ENCODE peak calls at places on chromosomes 4 and X, in ten cellular contexts. R, K, Y, L, U, W, J, E, I and F are unnamed samples.
A peak's percentile ranks its signal among the peaks of the same experiment; 100 is the strongest.

GRCh38 chr4:114399085-114399484 is 199.5 kb upstream of the UGT8 start:
- DNase-seq in L (no peak), Y (peak; percentile 32), I (no peak), J (peak; percentile 67), R (no peak), E (no peak), K (no peak), W (no peak), U (no peak), F (no peak)

GRCh38 chr4:174494146-174494545 is 28.1 kb downstream of the HPGD start:
- DNase-seq in U (no peak), Y (no peak), W (no peak), J (no peak), E (no peak), R (no peak), K (no peak), I (no peak), L (no peak), F (no peak)

GRCh38 chrX:150258176-150258425 is 105.0 kb upstream of the MAMLD1 start:
- DNase-seq in Y (no peak), W (no peak), R (no peak), U (no peak), E (no peak), J (no peak), K (no peak), I (no peak), L (no peak), F (no peak)

GRCh38 chr4:102734591-102735385 is 26.0 kb downstream of the MANBA start:
- DNase-seq in W (peak; percentile 91), L (peak; percentile 46), E (peak; percentile 48), K (peak; percentile 84), Y (peak; percentile 39), J (no peak), U (no peak), I (peak; percentile 53), R (peak; percentile 40), F (peak; percentile 52)

GRCh38 chr4:102610476-102610875 is 109.3 kb downstream of the NFKB1 start:
- DNase-seq in U (no peak), L (no peak), K (no peak), I (no peak), R (no peak), W (no peak), Y (no peak), J (no peak), E (no peak), F (no peak)

GRCh38 chr4:98838977-98839618 is 89.8 kb downstream of the EIF4E start:
- DNase-seq in U (peak; percentile 29), K (peak; percentile 15), I (peak; percentile 21), L (no peak), R (no peak), J (no peak), E (no peak), Y (peak; percentile 8), W (peak; percentile 30), F (peak; percentile 19)

GRCh38 chr4:39855909-39856512 is 121.7 kb downstream of the PDS5A start:
- DNase-seq in U (peak; percentile 15), K (peak; percentile 48), J (no peak), E (no peak), I (peak; percentile 53), L (no peak), R (no peak), Y (no peak), W (peak; percentile 34), F (peak; percentile 22)

GRCh38 chr4:152530600-152530999 is 5.3 kb downstream of the FBXW7 start:
- DNase-seq in Y (no peak), R (no peak), I (no peak), U (no peak), K (no peak), E (no peak), L (no peak), W (no peak), J (no peak), F (no peak)

GRCh38 chrX:12988797-12989196 is 13.9 kb downstream of the TMSB4X start:
- DNase-seq in L (no peak), K (peak; percentile 74), I (peak; percentile 67), W (no peak), U (peak; percentile 22), E (no peak), J (no peak), R (no peak), Y (peak; percentile 84), F (peak; percentile 91)

GRCh38 chr4:120524237-120524636 is 398.3 kb downstream of the PRDM5 start:
- DNase-seq in U (no peak), I (no peak), Y (no peak), R (no peak), L (no peak), J (no peak), K (no peak), W (no peak), E (no peak), F (no peak)

GRCh38 chrX:37685452-37686347 is at the start of gene XK:
- DNase-seq in W (peak; percentile 13), R (no peak), U (peak; percentile 77), J (peak; percentile 74), L (no peak), K (no peak), Y (peak; percentile 49), E (no peak), I (peak; percentile 28), F (peak; percentile 55)

GRCh38 chr4:81482344-81482743 is 10.6 kb upstream of the RASGEF1B start:
- DNase-seq in J (no peak), K (no peak), R (no peak), Y (no peak), U (no peak), W (no peak), L (no peak), I (no peak), E (no peak), F (no peak)

GRCh38 chrX:41377624-41378023 is 43.7 kb downstream of the DDX3X start:
- DNase-seq in I (peak; percentile 13), L (no peak), K (no peak), E (no peak), J (no peak), R (no peak), Y (no peak), W (peak; percentile 45), U (no peak), F (no peak)

GRCh38 chr4:41394362-41394960 is 137.7 kb downstream of the UCHL1 start:
- DNase-seq in J (no peak), Y (no peak), L (no peak), E (peak; percentile 20), I (peak; percentile 16), R (no peak), K (no peak), U (no peak), W (no peak), F (no peak)
- H3K27ac ChIP-seq in J (no peak overlapping the region), Y (no peak overlapping the region), L (no peak overlapping the region), E (no peak overlapping the region), I (no peak overlapping the region), R (no peak overlapping the region), K (no peak overlapping the region), U (no peak overlapping the region), W (no peak overlapping the region), F (no peak overlapping the region)

GRCh38 chr4:127778102-127778501 is 4.0 kb upstream of the HSPA4L start:
- DNase-seq in K (no peak), I (no peak), W (no peak), Y (no peak), U (no peak), R (no peak), L (no peak), J (no peak), E (no peak), F (no peak)

GRCh38 chr4:127777487-127777886 is 4.6 kb upstream of the HSPA4L start:
- DNase-seq in R (no peak), E (no peak), J (no peak), W (no peak), L (no peak), I (no peak), U (no peak), K (no peak), Y (no peak), F (no peak)

GRCh38 chr4:127772769-127773671 is 9.1 kb upstream of the HSPA4L start:
- DNase-seq in W (no peak), L (no peak), U (no peak), I (no peak), K (no peak), J (no peak), E (no peak), Y (no peak), R (no peak), F (no peak)

GRCh38 chr4:127776620-127777019 is 5.5 kb upstream of the HSPA4L start:
- DNase-seq in I (no peak), R (no peak), W (no peak), K (no peak), U (no peak), E (no peak), J (no peak), Y (no peak), L (no peak), F (peak; percentile 33)

DNA sequence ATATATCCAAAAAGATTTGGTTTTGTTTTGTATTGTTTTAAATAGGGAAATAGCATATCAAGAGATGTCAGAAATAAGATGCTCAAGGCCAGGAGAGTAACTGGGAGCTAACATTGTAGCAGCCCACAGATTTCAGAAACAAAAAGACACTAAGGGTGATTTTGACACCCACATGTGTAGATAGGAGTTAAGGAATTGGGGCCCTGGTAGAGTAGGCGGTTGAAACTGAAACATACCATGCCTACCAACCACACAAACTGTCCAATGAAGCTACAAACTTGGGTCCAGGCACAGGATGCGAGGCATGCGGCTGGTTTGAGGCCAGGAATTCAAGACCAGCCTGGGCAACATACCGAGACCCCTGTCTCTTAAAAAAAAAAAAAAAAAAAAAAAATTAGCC is 6.3 kb upstream of the HSPA4L start:
- DNase-seq in R (no peak), E (no peak), K (no peak), Y (no peak), J (no peak), L (no peak), I (no peak), W (no peak), U (no peak), F (no peak)
- H3K4me2 ChIP-seq in R (no peak overlapping the region), E (no peak overlapping the region), K (no peak overlapping the region), Y (no peak overlapping the region), J (no peak overlapping the region), L (no peak overlapping the region), I (no peak overlapping the region), W (no peak overlapping the region), U (no peak overlapping the region), F (no peak overlapping the region)

GRCh38 chr4:151322565-151322964 is 2.8 kb downstream of the SH3D19 start:
- DNase-seq in U (no peak), L (no peak), R (no peak), I (peak; percentile 50), Y (no peak), K (no peak), E (peak; percentile 32), J (no peak), W (no peak), F (no peak)
- H3K27ac ChIP-seq in U (no peak overlapping the region), L (no peak overlapping the region), R (no peak overlapping the region), I (peak overlapping the region; percentile 1), Y (peak overlapping the region; percentile 96), K (no peak overlapping the region), E (no peak overlapping the region), J (no peak overlapping the region), W (no peak overlapping the region), F (no peak overlapping the region)

GRCh38 chr4:158255727-158256324 is 45.5 kb downstream of the TMEM144 start:
- DNase-seq in U (peak; percentile 16), I (peak; percentile 77), Y (peak; percentile 64), K (peak; percentile 70), L (no peak), W (peak; percentile 65), R (peak; percentile 30), E (peak; percentile 81), J (no peak), F (peak; percentile 64)
- H3K4me2 ChIP-seq in U (no peak overlapping the region), I (no peak overlapping the region), Y (no peak overlapping the region), K (no peak overlapping the region), L (no peak overlapping the region), W (no peak overlapping the region), R (no peak overlapping the region), E (no peak overlapping the region), J (no peak overlapping the region), F (no peak overlapping the region)

GRCh38 chr4:183139972-183140570 is 41.0 kb downstream of the WWC2 start:
- DNase-seq in U (no peak), K (peak; percentile 58), J (no peak), Y (no peak), W (no peak), E (no peak), R (no peak), I (peak; percentile 50), L (no peak), F (no peak)
- H3K27ac ChIP-seq in U (no peak overlapping the region), K (no peak overlapping the region), J (no peak overlapping the region), Y (no peak overlapping the region), W (peak overlapping the region; percentile 37), E (no peak overlapping the region), R (no peak overlapping the region), I (peak overlapping the region; percentile 76), L (no peak overlapping the region), F (no peak overlapping the region)